ENCODE peak calls at places on chromosomes 1 and 21, in nine cellular contexts. W, V, Y, H, A, F, L, U and E are unnamed samples.

GRCh38 chr1:225423518-225423855 is 4.4 kb downstream of the LBR start:
- DNase-seq in W (no peak), V (no peak), Y (no peak), H (no peak), A (no peak), F (no peak), L (no peak), U (no peak), E (no peak)

GRCh38 chr1:2234762-2235113 is 6.6 kb downstream of the SKI start:
- DNase-seq in W (peak; percentile 89), V (no peak), Y (no peak), H (no peak), A (no peak), F (no peak), L (no peak), U (no peak), E (no peak)

GRCh38 chr1:203351037-203351625 is at the start of gene FMOD:
- DNase-seq in W (no peak), V (peak; percentile 79), Y (peak; percentile 55), H (no peak), A (no peak), F (no peak), L (peak; percentile 50), U (peak; percentile 93), E (peak; percentile 62)

GRCh38 chr1:52063192-52063591 is 7.1 kb downstream of the BTF3L4 start:
- DNase-seq in W (no peak), V (no peak), Y (no peak), H (no peak), A (no peak), F (no peak), L (no peak), U (no peak), E (no peak)

GRCh38 chr1:168736450-168736980 is 7.5 kb upstream of the DPT start:
- DNase-seq in W (no peak), V (no peak), Y (no peak), H (no peak), A (no peak), F (no peak), L (no peak), U (no peak), E (no peak)

GRCh38 chr1:61591316-61591715 is 133.6 kb downstream of the TM2D1 start:
- DNase-seq in W (no peak), V (no peak), Y (no peak), H (no peak), A (no peak), F (no peak), L (no peak), U (no peak), E (no peak)

GRCh38 chr1:58895559-58896135 is 111.8 kb upstream of the JUN start:
- DNase-seq in W (peak; percentile 82), V (no peak), Y (no peak), H (no peak), A (no peak), F (no peak), L (no peak), U (no peak), E (no peak)

GRCh38 chr1:155979525-155980343 is 1.4 kb upstream of the ARHGEF2 start:
- DNase-seq in W (peak; percentile 82), V (no peak), Y (no peak), H (no peak), A (no peak), F (no peak), L (peak; percentile 81), U (no peak), E (peak; percentile 50)

GRCh38 chr1:78157162-78157561 is 111.4 kb downstream of the GIPC2 start:
- DNase-seq in W (no peak), V (no peak), Y (no peak), H (no peak), A (no peak), F (no peak), L (no peak), U (no peak), E (no peak)

DNA sequence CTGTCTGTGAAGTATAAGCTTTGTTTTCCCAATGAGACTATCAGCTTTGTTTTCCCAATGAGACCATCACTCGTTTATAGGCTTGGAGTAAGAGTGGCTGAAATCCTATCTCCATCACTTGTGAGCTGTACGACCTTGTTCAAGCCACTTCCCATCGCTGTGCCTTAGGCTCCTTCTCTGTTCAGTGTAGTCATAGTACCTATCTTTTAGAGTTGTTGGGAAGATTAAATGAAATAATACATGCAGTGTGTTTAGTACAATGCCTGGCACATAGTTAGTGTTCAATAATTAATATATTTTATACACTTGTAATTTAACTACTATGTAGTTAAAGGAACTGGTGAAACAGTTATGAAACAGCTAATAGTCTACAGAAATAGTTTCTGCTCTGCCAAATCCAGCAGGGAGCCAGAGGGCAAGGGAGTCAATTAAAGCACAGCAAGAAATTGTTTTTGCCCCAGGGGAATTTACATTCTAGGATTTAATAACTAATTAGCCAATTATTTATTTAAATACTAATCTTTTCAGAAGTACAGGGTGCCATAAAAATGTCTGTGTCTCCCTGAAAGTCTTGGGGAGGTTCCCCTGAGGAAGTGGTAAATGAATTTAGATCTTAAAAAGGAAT is 139.3 kb upstream of the HMCN1 start:
- DNase-seq in W (no peak), V (no peak), Y (no peak), H (no peak), A (no peak), F (no peak), L (no peak), U (no peak), E (no peak)
- H3K27ac ChIP-seq in W (peak overlapping the region; percentile 30), V (peak overlapping the region; percentile 31), Y (no peak overlapping the region), H (no peak overlapping the region), A (no peak overlapping the region), F (no peak overlapping the region), L (no peak overlapping the region), U (no peak overlapping the region), E (no peak overlapping the region)

GRCh38 chr21:42232176-42232825 is 13.4 kb downstream of the ABCG1 start:
- DNase-seq in W (peak; percentile 80), V (no peak), Y (no peak), H (no peak), A (no peak), F (no peak), L (no peak), U (peak; percentile 61), E (no peak)

GRCh38 chr21:42234464-42235241 is 15.7 kb downstream of the ABCG1 start:
- DNase-seq in W (peak; percentile 96), V (peak; percentile 84), Y (peak; percentile 53), H (peak; percentile 4), A (no peak), F (no peak), L (peak; percentile 80), U (peak; percentile 88), E (peak; percentile 85)

GRCh38 chr21:42234026-42234425 is 15.1 kb downstream of the ABCG1 start:
- DNase-seq in W (peak; percentile 73), V (no peak), Y (no peak), H (no peak), A (no peak), F (no peak), L (no peak), U (no peak), E (no peak)

GRCh38 chr21:42231761-42232160 is 12.8 kb downstream of the ABCG1 start:
- DNase-seq in W (peak; percentile 73), V (no peak), Y (no peak), H (no peak), A (no peak), F (no peak), L (no peak), U (peak; percentile 58), E (no peak)

DNA sequence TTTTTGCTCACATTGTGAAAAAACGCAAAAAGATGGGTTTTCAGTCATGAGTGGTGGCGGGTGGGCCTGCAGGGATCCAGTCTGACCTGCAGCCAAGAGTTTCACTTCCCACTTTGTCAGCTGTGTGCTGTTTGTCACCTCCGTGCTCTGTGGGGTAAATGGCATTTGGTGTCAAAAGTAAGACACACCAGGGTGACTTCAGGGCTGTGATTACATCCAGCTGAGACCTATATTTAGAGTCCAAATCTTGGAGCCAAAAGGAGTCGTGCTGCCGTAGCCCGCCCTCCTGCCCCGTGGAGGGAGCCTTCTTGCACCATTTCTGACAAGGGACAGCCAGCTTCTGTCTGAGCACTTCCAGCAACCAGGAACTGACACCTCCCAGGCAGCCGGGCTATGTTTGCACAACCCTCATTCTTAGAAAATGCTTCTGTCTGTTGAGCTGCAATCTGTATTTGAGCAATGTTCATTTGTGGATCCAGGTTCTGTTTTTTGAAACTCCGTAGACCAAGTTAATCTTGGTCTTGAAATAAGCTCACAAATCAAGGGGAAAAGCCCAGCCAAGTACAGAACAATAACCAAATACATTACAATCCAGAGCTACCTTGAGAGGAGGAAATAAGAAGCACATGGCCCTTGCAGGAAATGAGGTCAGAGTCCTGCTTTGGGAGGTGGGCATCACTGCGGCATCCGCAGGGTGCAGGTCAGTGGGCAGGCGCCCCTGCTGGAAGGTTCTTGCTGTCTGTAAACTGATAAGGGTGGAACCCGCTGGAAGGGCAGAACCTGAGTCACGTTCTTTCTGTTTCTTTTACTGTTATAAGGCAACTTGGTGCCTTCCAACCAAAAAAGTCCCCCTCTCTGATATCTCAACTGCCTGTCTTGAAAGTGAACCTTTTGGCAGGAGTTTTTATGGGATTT is 14.4 kb downstream of the ABCG1 start:
- DNase-seq in W (peak; percentile 91), V (peak; percentile 62), Y (peak; percentile 69), H (peak; percentile 30), A (peak; percentile 82), F (no peak), L (peak; percentile 45), U (peak; percentile 98), E (peak; percentile 77)
- TF ChIP-seq POLR2AphosphoS5 in W (peak; percentile 62), V (peak; percentile 98), Y (peak; percentile 71), H (no peak), A (peak; percentile 32), F (peak; percentile 69), L (no peak), U (peak; percentile 97), E (peak; percentile 82)

GRCh38 chr1:152048641-152048970 is 11.8 kb upstream of the S100A11 start:
- DNase-seq in W (no peak), V (no peak), Y (no peak), H (no peak), A (no peak), F (no peak), L (no peak), U (no peak), E (no peak)

GRCh38 chr1:152050886-152051764 is 14.3 kb upstream of the S100A11 start:
- DNase-seq in W (no peak), V (no peak), Y (peak; percentile 21), H (no peak), A (no peak), F (no peak), L (peak; percentile 30), U (no peak), E (no peak)

GRCh38 chr1:152047607-152047953 is 10.8 kb upstream of the S100A11 start:
- DNase-seq in W (no peak), V (peak; percentile 77), Y (peak; percentile 93), H (no peak), A (no peak), F (peak; percentile 71), L (peak; percentile 22), U (peak; percentile 86), E (no peak)

GRCh38 chr1:152049291-152050073 is 12.7 kb upstream of the S100A11 start:
- DNase-seq in W (no peak), V (no peak), Y (no peak), H (no peak), A (no peak), F (no peak), L (no peak), U (no peak), E (no peak)

GRCh38 chr1:152047954-152048640 is 11.3 kb upstream of the S100A11 start:
- DNase-seq in W (peak; percentile 97), V (peak; percentile 88), Y (peak; percentile 79), H (peak; percentile 95), A (peak; percentile 96), F (peak; percentile 90), L (peak; percentile 90), U (peak; percentile 96), E (peak; percentile 92)
- TF ChIP-seq POLR2A in W (peak; percentile 49), V (no peak), Y (no peak), H (peak; percentile 68), A (peak; percentile 77), F (no peak), L (peak; percentile 91), U (peak; percentile 57), E (peak; percentile 75)

GRCh38 chr1:192635041-192635440 is 906 bp upstream of the RGS13 start:
- DNase-seq in W (no peak), V (no peak), Y (no peak), H (no peak), A (no peak), F (no peak), L (no peak), U (no peak), E (no peak)
- H3K27ac ChIP-seq in W (no peak overlapping the region), V (no peak overlapping the region), Y (no peak overlapping the region), H (no peak overlapping the region), A (no peak overlapping the region), F (no peak overlapping the region), L (no peak overlapping the region), U (no peak overlapping the region), E (no peak overlapping the region)